ENCODE peak calls at places on chromosomes 1 and 21, in six cellular contexts. X, K, Y, V, M and Q are unnamed samples.

GRCh38 chr1:172254521-172255222 is 165.8 kb upstream of the C1orf105 start:
- DNase-seq in M (no peak), Y (no peak), V (peak; percentile 94), X (no peak), K (peak; percentile 92), Q (no peak)

GRCh38 chr21:43904316-43904925 is 39.4 kb downstream of the AGPAT3 start:
- DNase-seq in X (no peak), V (no peak), K (no peak), M (no peak), Y (no peak), Q (no peak)

GRCh38 chr1:205204552-205204951 is 7.0 kb downstream of the DSTYK start:
- DNase-seq in M (no peak), X (no peak), V (peak; percentile 46), Y (no peak), K (peak; percentile 54), Q (no peak)

GRCh38 chr1:161198877-161199431 is at the start of gene ADAMTS4:
- DNase-seq in Y (peak; percentile 82), X (no peak), V (no peak), M (no peak), K (peak; percentile 76), Q (peak; percentile 70)

GRCh38 chr21:33374080-33374873 is 28.9 kb upstream of the IFNGR2 start:
- DNase-seq in V (peak; percentile 46), M (no peak), X (no peak), K (peak; percentile 58), Y (peak; percentile 47), Q (no peak)

GRCh38 chr1:183892351-183892793 is 87.5 kb downstream of the RGL1 start:
- DNase-seq in K (peak; percentile 17), Y (no peak), X (no peak), M (peak; percentile 24), V (no peak), Q (no peak)

GRCh38 chr21:16116798-16117197 is 387.0 kb downstream of the USP25 start:
- DNase-seq in X (no peak), K (peak; percentile 77), Y (no peak), V (no peak), M (no peak), Q (no peak)

GRCh38 chr1:210654176-210654786 is 325.6 kb downstream of the HHAT start:
- DNase-seq in V (peak; percentile 18), K (no peak), X (no peak), Y (no peak), M (no peak), Q (no peak)

GRCh38 chr21:33951276-33952178 is 35.9 kb upstream of the ATP5PO start:
- DNase-seq in Y (no peak), K (peak; percentile 79), V (peak; percentile 76), X (no peak), M (no peak), Q (no peak)

GRCh38 chr1:94773931-94774422 is 46.2 kb upstream of the SLC44A3 start:
- DNase-seq in X (no peak), M (peak; percentile 47), Y (no peak), V (peak; percentile 93), K (peak; percentile 85), Q (no peak)

GRCh38 chr1:8242498-8242897 is 75.4 kb upstream of the SLC45A1 start:
- DNase-seq in Y (no peak), M (no peak), K (no peak), V (no peak), X (no peak), Q (no peak)

GRCh38 chr1:23951646-23952095 is 8.0 kb upstream of the PNRC2 start:
- DNase-seq in V (peak; percentile 96), Y (no peak), M (peak; percentile 82), X (peak; percentile 26), K (peak; percentile 78), Q (no peak)

GRCh38 chr1:192538407-192539311 is 36.9 kb upstream of the RGS1 start:
- DNase-seq in Y (no peak), X (no peak), M (no peak), V (peak; percentile 68), K (peak; percentile 78), Q (no peak)

GRCh38 chr21:16192900-16193299 is 463.1 kb downstream of the USP25 start:
- DNase-seq in Y (no peak), V (no peak), X (no peak), K (peak; percentile 20), M (no peak), Q (no peak)

GRCh38 chr1:231357831-231358354 is 19.8 kb downstream of the SPRTN start:
- DNase-seq in M (peak; percentile 53), X (peak; percentile 38), V (peak; percentile 78), K (peak; percentile 79), Y (no peak), Q (no peak)

GRCh38 chr1:67535474-67535873 is 105.3 kb upstream of the SERBP1 start:
- DNase-seq in K (peak; percentile 87), X (peak; percentile 37), Y (peak; percentile 77), V (peak; percentile 76), M (peak; percentile 62), Q (peak; percentile 41)

GRCh38 chr1:154745750-154746425 is 124.2 kb downstream of the KCNN3 start:
- DNase-seq in Y (no peak), X (no peak), K (no peak), V (no peak), M (no peak), Q (no peak)

GRCh38 chr1:224619209-224619608 is 3.1 kb downstream of the CNIH3 start:
- DNase-seq in Y (no peak), V (no peak), M (no peak), K (no peak), X (no peak), Q (no peak)

GRCh38 chr1:113456967-113457366 is 66.7 kb downstream of the MAGI3 start:
- DNase-seq in X (no peak), Y (no peak), V (peak; percentile 81), M (no peak), K (peak; percentile 98), Q (no peak)

GRCh38 chr1:64059556-64059955 is 143.9 kb upstream of the UBE2U start:
- DNase-seq in V (no peak), X (no peak), K (no peak), M (no peak), Y (no peak), Q (no peak)

GRCh38 chr21:23452384-23453083 is 2154.7 kb downstream of the MRPL39 start:
- DNase-seq in X (peak; percentile 23), V (no peak), K (no peak), M (no peak), Y (peak; percentile 81), Q (peak; percentile 54)

GRCh38 chr1:14487671-14488070 is 110.8 kb upstream of the KAZN start:
- DNase-seq in X (no peak), Y (no peak), M (peak; percentile 83), K (no peak), V (no peak), Q (no peak)

GRCh38 chr1:9927259-9927658 is 15.9 kb downstream of the LZIC start:
- DNase-seq in V (no peak), M (no peak), K (no peak), Y (no peak), X (no peak), Q (no peak)

GRCh38 chr1:201591981-201592380 is 53.1 kb downstream of the NAV1 start:
- DNase-seq in V (no peak), X (no peak), Y (peak; percentile 79), M (no peak), K (no peak), Q (no peak)

GRCh38 chr1:26290416-26291261 is 10.8 kb downstream of the SH3BGRL3 start:
- DNase-seq in X (no peak), K (no peak), V (no peak), M (no peak), Y (no peak), Q (no peak)

DNA sequence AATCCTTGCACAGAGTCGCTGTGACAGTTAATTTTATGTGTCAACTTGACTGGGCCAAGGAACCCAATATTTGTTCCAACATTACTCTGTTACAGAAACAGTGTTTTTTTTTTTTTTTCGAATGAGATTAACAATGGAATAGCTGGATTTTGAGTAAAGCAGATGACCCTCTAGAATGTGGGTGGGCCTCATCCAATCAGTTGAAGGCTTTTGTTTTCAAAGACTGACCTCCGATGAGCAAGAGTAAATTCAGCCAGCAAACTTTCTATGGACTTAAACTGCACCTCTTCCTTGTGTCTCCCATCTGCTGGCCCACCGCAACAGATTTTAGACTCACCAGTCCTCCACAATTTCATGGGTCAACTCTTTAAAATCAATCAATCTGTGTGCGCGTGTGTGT is 17.0 kb downstream of the CRYZ start:
- DNase-seq in Y (no peak), X (no peak), K (no peak), V (no peak), M (no peak), Q (no peak)
- H4K91ac ChIP-seq in Y (no peak overlapping the region), X (no peak overlapping the region), K (no peak overlapping the region), V (no peak overlapping the region), M (no peak overlapping the region), Q (no peak overlapping the region)

GRCh38 chr1:15739745-15740144 is 2.6 kb upstream of the TMEM82 start:
- DNase-seq in X (no peak), K (no peak), Y (no peak), V (no peak), M (no peak), Q (no peak)

GRCh38 chr1:15736666-15737229 is 690 bp downstream of the SLC25A34 start:
- DNase-seq in V (no peak), Y (no peak), K (no peak), X (no peak), M (no peak), Q (no peak)

GRCh38 chr1:15737324-15738319 is 1.6 kb downstream of the SLC25A34 start:
- DNase-seq in M (no peak), V (no peak), K (no peak), Y (no peak), X (no peak), Q (no peak)

GRCh38 chr1:15739259-15739658 is 3.0 kb upstream of the TMEM82 start:
- DNase-seq in M (no peak), K (no peak), V (no peak), Y (no peak), X (no peak), Q (no peak)

GRCh38 chr1:15738416-15739113 is 2.5 kb downstream of the SLC25A34 start:
- DNase-seq in V (no peak), Y (no peak), M (no peak), X (no peak), K (no peak), Q (no peak)
- H3K9ac ChIP-seq in V (no peak overlapping the region), Y (no peak overlapping the region), M (no peak overlapping the region), X (no peak overlapping the region), K (no peak overlapping the region), Q (no peak overlapping the region)

DNA sequence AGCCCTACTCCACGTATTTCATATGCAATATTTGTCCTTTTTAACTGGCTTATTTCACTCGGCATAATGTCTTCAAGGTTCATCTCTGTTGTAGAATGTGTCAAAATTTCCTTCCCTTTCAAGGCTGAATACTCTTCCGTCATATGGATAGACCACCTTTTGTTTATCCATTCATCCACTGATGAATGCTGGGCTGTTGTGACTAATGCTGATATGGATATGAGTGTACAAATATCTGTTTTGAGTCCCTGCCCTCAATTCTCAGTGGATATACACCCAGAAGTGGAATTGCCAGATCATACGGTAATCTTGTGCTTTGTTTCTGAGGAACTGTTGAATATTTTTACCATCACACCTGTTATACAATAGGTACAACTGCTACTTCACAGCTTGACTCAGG is 155.2 kb upstream of the IRF2BP2 start:
- DNase-seq in X (no peak), M (no peak), Y (no peak), V (no peak), K (peak; percentile 63), Q (no peak)
- H4K91ac ChIP-seq in X (no peak overlapping the region), M (no peak overlapping the region), Y (no peak overlapping the region), V (no peak overlapping the region), K (no peak overlapping the region), Q (no peak overlapping the region)

DNA sequence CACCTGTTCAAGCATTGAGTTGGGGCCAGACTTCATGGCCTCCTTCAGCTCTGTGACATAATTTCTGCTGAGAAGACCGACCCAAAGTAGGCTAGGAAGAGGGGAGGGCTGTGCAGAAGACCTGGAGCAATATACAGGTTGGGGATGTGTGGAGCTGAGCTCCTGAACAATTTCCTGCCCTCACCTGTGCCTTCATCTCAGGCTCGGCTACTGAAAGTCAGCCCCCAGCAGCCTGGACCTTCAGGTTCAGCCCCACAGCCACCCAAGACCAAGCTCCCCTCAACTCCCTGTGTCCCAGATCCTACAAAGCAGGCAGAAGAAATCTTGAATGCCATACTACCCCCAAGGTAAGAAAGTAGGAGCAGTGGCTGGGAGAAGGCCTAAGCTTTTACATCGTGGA is 662 bp downstream of the DNALI1 start:
- DNase-seq in K (no peak), Y (no peak), V (no peak), M (no peak), X (no peak), Q (no peak)
- H3K9ac ChIP-seq in K (no peak overlapping the region), Y (no peak overlapping the region), V (peak overlapping the region; percentile 87), M (no peak overlapping the region), X (peak overlapping the region; percentile 71), Q (peak overlapping the region; percentile 71)